ENCODE peak calls at places on chromosomes 7 and 10, in four cellular contexts. W is HL-60, S is A549, F is HCT116. J is an unnamed sample.

GRCh38 chr10:48526371-48526821 is 78.5 kb downstream of the ARHGAP22 start:
- DNase-seq in W (no peak), S (no peak), F (no peak), J (no peak)

GRCh38 chr10:34908472-34908871 is 93.4 kb upstream of the PARD3 start:
- DNase-seq in S (no peak), W (no peak), F (no peak), J (no peak)

GRCh38 chr10:97823734-97824133 is 25.9 kb upstream of the GOLGA7B start:
- DNase-seq in S (no peak), W (no peak), F (no peak), J (no peak)

GRCh38 chr10:55410415-55410885 is 609.4 kb upstream of the PCDH15 start:
- DNase-seq in W (no peak), S (no peak), F (no peak), J (peak; percentile 54)

GRCh38 chr10:121608669-121609190 is 10.5 kb upstream of the FGFR2 start:
- DNase-seq in W (no peak), S (peak; percentile 34), F (peak; percentile 43), J (peak; percentile 84)

GRCh38 chr7:112056409-112056808 is 149.8 kb downstream of the DOCK4 start:
- DNase-seq in S (peak; percentile 64), F (no peak), W (no peak), J (no peak)

GRCh38 chr7:125930848-125931247 is 1001.2 kb upstream of the POT1 start:
- DNase-seq in W (no peak), F (no peak), S (no peak), J (no peak)

GRCh38 chr7:135274495-135275268 is 41.0 kb downstream of the STRA8 start:
- DNase-seq in W (peak; percentile 69), S (peak; percentile 80), F (peak; percentile 73), J (peak; percentile 93)

GRCh38 chr10:52755297-52756062 is 17.1 kb downstream of the MBL2 start:
- DNase-seq in W (peak; percentile 66), S (no peak), F (no peak), J (no peak)

GRCh38 chr7:70925411-70926115 is 206.4 kb upstream of the GALNT17 start:
- DNase-seq in S (no peak), W (no peak), F (no peak), J (peak; percentile 73)

GRCh38 chr7:117793496-117793895 is 79.7 kb downstream of the CTTNBP2 start:
- DNase-seq in F (no peak), W (no peak), S (no peak), J (no peak)

GRCh38 chr10:7354330-7355047 is 56.3 kb downstream of the SFMBT2 start:
- DNase-seq in F (no peak), W (no peak), S (peak; percentile 85), J (no peak)

GRCh38 chr7:768881-769504 is 41.9 kb upstream of the PRKAR1B start:
- DNase-seq in S (no peak), W (no peak), F (no peak), J (peak; percentile 77)

GRCh38 chr10:109875828-109876821 is 47.2 kb downstream of the XPNPEP1 start:
- DNase-seq in F (no peak), W (no peak), S (no peak), J (no peak)

GRCh38 chr7:41459183-41459582 is 243.7 kb downstream of the INHBA start:
- DNase-seq in S (no peak), F (no peak), W (peak; percentile 64), J (no peak)

GRCh38 chr10:511101-511848 is 178.2 kb downstream of the DIP2C start:
- DNase-seq in S (peak; percentile 93), W (peak; percentile 54), F (peak; percentile 83), J (peak; percentile 96)

GRCh38 chr7:43872401-43873165 is 3.3 kb upstream of the MRPS24 start:
- DNase-seq in W (no peak), S (no peak), F (no peak), J (no peak)

GRCh38 chr7:18638594-18639452 is 143.3 kb downstream of the HDAC9 start:
- DNase-seq in W (peak; percentile 15), F (no peak), S (no peak), J (no peak)

GRCh38 chr10:117509573-117509972 is 33.0 kb upstream of the EMX2 start:
- DNase-seq in W (no peak), F (no peak), S (no peak), J (no peak)

GRCh38 chr7:34158754-34159153 is 253.4 kb downstream of the BMPER start:
- DNase-seq in W (no peak), F (no peak), S (peak; percentile 40), J (peak; percentile 57)

GRCh38 chr7:24325708-24326107 is 41.7 kb downstream of the NPY start:
- DNase-seq in S (no peak), F (no peak), W (no peak), J (no peak)

GRCh38 chr10:79350407-79351154 is 3.3 kb downstream of the PPIF start:
- DNase-seq in W (no peak), F (no peak), S (no peak), J (no peak)

GRCh38 chr10:3472705-3473078 is 300.1 kb upstream of the PITRM1 start:
- DNase-seq in F (no peak), W (no peak), S (peak; percentile 78), J (no peak)

GRCh38 chr10:89235073-89235798 is 16.3 kb downstream of the LIPA start:
- DNase-seq in S (no peak), W (no peak), F (no peak), J (no peak)

GRCh38 chr10:106857728-106858127 is 306.8 kb downstream of the SORCS1 start:
- DNase-seq in S (no peak), W (no peak), F (no peak), J (no peak)

GRCh38 chr10:106864031-106864430 is 300.5 kb downstream of the SORCS1 start:
- DNase-seq in W (no peak), F (no peak), S (no peak), J (no peak)

GRCh38 chr10:106866244-106866845 is 298.2 kb downstream of the SORCS1 start:
- DNase-seq in W (no peak), S (no peak), F (no peak), J (peak; percentile 6)

GRCh38 chr10:106863549-106863948 is 301.0 kb downstream of the SORCS1 start:
- DNase-seq in F (no peak), S (no peak), W (no peak), J (peak; percentile 46)
- TF ChIP-seq CTCF in F (no peak), S (no peak), W (no peak), J (peak; percentile 61)

GRCh38 chr7:100584046-100584676 is 1.8 kb downstream of the LRCH4 start:
- DNase-seq in S (no peak), F (no peak), W (peak; percentile 53), J (no peak)

GRCh38 chr7:100584677-100585510 is 1.0 kb downstream of the LRCH4 start:
- DNase-seq in F (no peak), S (peak; percentile 35), W (no peak), J (peak; percentile 80)

GRCh38 chr7:100588438-100588837 is 2.3 kb downstream of the FBXO24 start:
- DNase-seq in F (no peak), S (peak; percentile 45), W (peak; percentile 33), J (no peak)

GRCh38 chr7:100585511-100586265 is at the start of gene LRCH4:
- DNase-seq in W (peak; percentile 31), S (peak; percentile 42), F (no peak), J (peak; percentile 81)

DNA sequence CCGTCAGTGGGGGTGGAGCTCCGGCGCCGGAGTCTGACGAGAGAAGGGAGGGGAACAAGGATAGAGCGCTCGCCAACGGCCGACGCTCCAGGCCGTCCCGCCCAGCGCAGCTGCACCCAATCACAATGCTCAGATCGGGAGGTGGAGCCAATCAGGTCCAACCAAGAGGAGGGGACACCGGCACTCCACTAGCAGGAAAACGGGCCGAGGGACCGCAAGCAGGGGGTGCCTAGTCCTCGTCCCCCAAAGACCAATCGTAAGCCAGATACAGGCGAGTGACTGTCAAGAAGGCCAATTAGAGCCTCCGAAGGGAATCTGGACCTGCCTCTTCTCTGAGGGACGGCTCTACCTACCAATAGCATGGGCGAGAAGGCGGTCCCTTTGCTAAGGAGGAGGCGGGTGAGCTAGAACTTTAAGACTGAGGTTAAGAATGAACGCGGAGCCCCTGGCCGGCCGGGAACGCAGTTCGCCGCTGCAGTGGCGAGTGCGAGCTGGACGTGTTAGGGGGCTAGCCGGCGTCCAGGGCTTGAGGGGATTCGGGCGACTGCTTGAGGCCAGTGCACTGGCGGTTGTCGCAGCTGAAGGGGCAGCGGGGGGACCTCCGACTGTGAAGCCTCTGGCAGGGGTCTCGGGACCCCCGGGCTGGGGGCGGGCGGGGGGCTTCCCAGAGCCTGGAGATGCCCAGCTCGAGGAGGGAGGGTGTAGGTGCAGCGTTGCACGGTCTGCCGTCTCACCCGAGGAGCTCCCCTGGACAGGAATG is at the start of gene FBXO24:
- DNase-seq in S (peak; percentile 100), W (peak; percentile 100), F (peak; percentile 99), J (peak; percentile 99)
- TF ChIP-seq REST in S (no peak), W (no peak), F (no peak), J (no peak)

GRCh38 chr10:90718185-90718584 is 139.7 kb downstream of the HTR7 start:
- DNase-seq in F (no peak), W (no peak), S (no peak), J (no peak)
- TF ChIP-seq CTCF in F (no peak), W (no peak), S (no peak), J (peak; percentile 31)

GRCh38 chr10:103648951-103649532 is 155.5 kb downstream of the NEURL1 start:
- DNase-seq in S (no peak), F (no peak), W (no peak), J (no peak)

GRCh38 chr10:103649654-103650423 is 156.3 kb downstream of the NEURL1 start:
- DNase-seq in F (no peak), W (no peak), S (no peak), J (no peak)

GRCh38 chr10:103652599-103653281 is 159.2 kb downstream of the NEURL1 start:
- DNase-seq in S (no peak), F (no peak), W (no peak), J (no peak)

GRCh38 chr10:103653581-103654020 is 160.1 kb downstream of the NEURL1 start:
- DNase-seq in S (no peak), W (no peak), F (no peak), J (no peak)

DNA sequence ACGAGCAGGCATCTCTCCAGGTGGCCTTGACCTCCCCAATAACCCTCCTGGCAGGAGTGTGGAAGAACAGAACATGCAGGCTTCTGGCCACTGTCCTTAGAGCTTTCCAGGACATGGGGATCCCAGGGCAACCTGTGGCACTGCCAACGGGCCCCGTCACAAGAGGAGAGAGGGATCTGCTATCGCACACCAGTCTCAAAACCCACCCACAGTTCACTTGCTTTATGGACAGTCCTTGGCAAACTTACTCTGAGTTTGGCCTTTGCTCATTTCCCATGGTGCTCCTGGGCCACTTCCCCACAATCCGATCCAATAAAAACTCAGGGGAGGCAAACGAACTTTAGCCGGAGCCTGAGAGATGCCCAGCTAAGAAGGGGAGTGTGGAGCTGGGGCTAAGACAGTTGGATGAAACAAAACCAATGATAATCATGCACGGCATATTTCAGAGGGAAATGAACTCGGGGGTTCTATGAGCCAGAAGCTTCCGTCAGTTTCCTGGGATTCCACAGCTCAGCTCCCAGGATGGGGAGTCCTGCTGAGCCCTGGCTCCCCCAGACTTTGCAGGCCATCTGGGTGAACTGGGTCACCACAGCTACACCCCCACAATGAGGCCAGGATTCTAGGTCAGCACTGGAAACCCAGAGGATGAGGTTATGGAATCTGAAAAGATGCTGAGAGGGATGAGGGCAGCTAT is 158.4 kb downstream of the NEURL1 start:
- DNase-seq in F (no peak), W (no peak), S (no peak), J (no peak)
- TF ChIP-seq REST in F (no peak), W (no peak), S (no peak), J (no peak)

J was measured in GM23338.